ENCODE peak calls at places on chromosomes 7 and 10, in eight cellular contexts. K is lower lobe of right lung, E is A549, P is fibroblast of lung, M is dorsolateral prefrontal cortex, G is SK-N-MC, T is caudate nucleus, C is ovary. O is an unnamed sample.
A peak's percentile ranks its signal among the peaks of the same experiment; 100 is the strongest.

GRCh38 chr7:23349484-23350157 is 50.5 kb downstream of the MALSU1 start:
- DNase-seq in K (no peak), E (no peak), P (peak; percentile 93), M (no peak), G (no peak), T (no peak), C (no peak), O (no peak)

GRCh38 chr7:22563621-22564241 is 63.7 kb upstream of the STEAP1B start:
- DNase-seq in K (no peak), E (no peak), P (peak; percentile 74), M (no peak), G (no peak), T (no peak), C (no peak), O (no peak)

GRCh38 chr7:96701258-96701657 is 8.4 kb downstream of the SEM1 start:
- DNase-seq in K (no peak), E (no peak), P (no peak), M (no peak), G (no peak), T (no peak), C (no peak), O (no peak)

GRCh38 chr7:120360918-120361317 is 87.9 kb downstream of the KCND2 start:
- DNase-seq in K (no peak), E (no peak), P (no peak), M (no peak), G (no peak), T (no peak), C (no peak), O (no peak)

GRCh38 chr10:34994565-34995142 is 95.5 kb downstream of the CUL2 start:
- DNase-seq in K (peak; percentile 48), E (peak; percentile 72), P (peak; percentile 91), M (peak; percentile 37), G (no peak), T (peak; percentile 23), C (peak; percentile 42), O (no peak)

GRCh38 chr7:24381919-24382505 is 98.0 kb downstream of the NPY start:
- DNase-seq in K (no peak), E (peak; percentile 10), P (peak; percentile 20), M (no peak), G (peak; percentile 22), T (no peak), C (no peak), O (no peak)

GRCh38 chr10:49173201-49173772 is 14.9 kb downstream of the TMEM273 start:
- DNase-seq in K (no peak), E (no peak), P (no peak), M (no peak), G (no peak), T (no peak), C (no peak), O (no peak)

GRCh38 chr10:114499630-114500190 is 95.4 kb upstream of the AFAP1L2 start:
- DNase-seq in K (no peak), E (no peak), P (no peak), M (no peak), G (no peak), T (peak; percentile 34), C (no peak), O (no peak)

GRCh38 chr10:87845624-87846377 is 17.5 kb downstream of the KLLN start:
- DNase-seq in K (no peak), E (peak; percentile 94), P (peak; percentile 94), M (no peak), G (no peak), T (no peak), C (no peak), O (no peak)

GRCh38 chr7:19362099-19362498 is 216.9 kb upstream of the FERD3L start:
- DNase-seq in K (no peak), E (no peak), P (peak; percentile 33), M (no peak), G (no peak), T (no peak), C (no peak), O (no peak)

GRCh38 chr10:104440221-104440620 is 86.6 kb downstream of the CFAP58 start:
- DNase-seq in K (no peak), E (no peak), P (peak; percentile 76), M (no peak), G (no peak), T (no peak), C (no peak), O (no peak)

GRCh38 chr10:73867126-73867807 is 7.1 kb downstream of the CAMK2G start:
- DNase-seq in K (no peak), E (no peak), P (no peak), M (peak; percentile 74), G (no peak), T (no peak), C (no peak), O (no peak)

GRCh38 chr10:100895346-100895745 is 17.4 kb upstream of the SLF2 start:
- DNase-seq in K (no peak), E (peak; percentile 17), P (no peak), M (no peak), G (no peak), T (no peak), C (no peak), O (no peak)

GRCh38 chr10:32346134-32346550 is 816 bp downstream of the EPC1 start:
- DNase-seq in K (peak; percentile 98), E (peak; percentile 97), P (peak; percentile 93), M (peak; percentile 94), G (peak; percentile 28), T (peak; percentile 95), C (peak; percentile 97), O (peak; percentile 98)

GRCh38 chr7:11831383-11831726 is 643 bp downstream of the THSD7A start:
- DNase-seq in K (no peak), E (no peak), P (no peak), M (no peak), G (no peak), T (no peak), C (no peak), O (no peak)

GRCh38 chr7:151367304-151367703 is 25.7 kb downstream of the NUB1 start:
- DNase-seq in K (no peak), E (no peak), P (peak; percentile 55), M (peak; percentile 24), G (no peak), T (no peak), C (peak; percentile 16), O (no peak)

GRCh38 chr7:159070422-159071148 is 74.1 kb downstream of the VIPR2 start:
- DNase-seq in K (no peak), E (no peak), P (no peak), M (no peak), G (no peak), T (no peak), C (no peak), O (no peak)

GRCh38 chr10:77428776-77429395 is 208.7 kb downstream of the KCNMA1 start:
- DNase-seq in K (peak; percentile 53), E (peak; percentile 62), P (peak; percentile 74), M (no peak), G (no peak), T (no peak), C (peak; percentile 66), O (peak; percentile 80)

GRCh38 chr10:73408978-73409521 is 4.8 kb downstream of the ANXA7 start:
- DNase-seq in K (no peak), E (no peak), P (no peak), M (no peak), G (no peak), T (no peak), C (no peak), O (no peak)

GRCh38 chr7:83681200-83681599 is 32.3 kb upstream of the SEMA3E start:
- DNase-seq in K (no peak), E (no peak), P (no peak), M (no peak), G (no peak), T (no peak), C (no peak), O (no peak)

GRCh38 chr7:46226860-46227259 is 305.8 kb upstream of the IGFBP3 start:
- DNase-seq in K (no peak), E (peak; percentile 17), P (no peak), M (no peak), G (no peak), T (no peak), C (no peak), O (no peak)

DNA sequence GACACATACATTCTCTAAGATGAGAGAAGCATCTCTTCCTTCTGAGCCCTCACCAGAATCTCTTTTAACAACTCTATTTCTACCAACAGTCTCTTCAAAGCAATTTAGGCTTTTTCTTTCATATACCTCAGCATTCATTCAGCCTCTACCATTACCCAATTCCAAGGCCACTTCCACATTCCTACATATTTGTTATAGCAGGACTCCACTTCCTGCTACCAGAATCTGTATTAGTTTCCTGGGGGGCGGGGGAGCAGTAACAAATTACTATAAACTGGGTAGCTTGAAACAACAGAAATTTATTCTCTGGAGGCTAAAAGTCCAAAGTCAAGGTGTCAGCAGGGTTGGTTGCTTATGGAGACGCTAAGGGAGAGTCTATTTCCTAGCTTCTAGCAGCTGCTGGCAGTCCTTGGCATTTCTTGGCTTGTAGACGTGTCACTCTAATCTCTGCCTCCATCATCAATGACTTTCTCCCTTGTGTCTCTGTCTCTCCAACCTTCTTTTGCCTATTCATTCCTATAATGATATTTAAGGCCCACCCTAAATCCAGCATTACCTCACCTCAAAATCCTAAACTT is 7.4 kb downstream of the PRPS1L1 start:
- DNase-seq in K (no peak), E (no peak), P (peak; percentile 38), M (no peak), G (no peak), T (no peak), C (no peak), O (no peak)
- H3K27ac ChIP-seq in K (no peak overlapping the region), E (no peak overlapping the region), P (no peak overlapping the region), M (no peak overlapping the region), G (peak overlapping the region; percentile 72), T (no peak overlapping the region), C (no peak overlapping the region), O (peak overlapping the region; percentile 54)

DNA sequence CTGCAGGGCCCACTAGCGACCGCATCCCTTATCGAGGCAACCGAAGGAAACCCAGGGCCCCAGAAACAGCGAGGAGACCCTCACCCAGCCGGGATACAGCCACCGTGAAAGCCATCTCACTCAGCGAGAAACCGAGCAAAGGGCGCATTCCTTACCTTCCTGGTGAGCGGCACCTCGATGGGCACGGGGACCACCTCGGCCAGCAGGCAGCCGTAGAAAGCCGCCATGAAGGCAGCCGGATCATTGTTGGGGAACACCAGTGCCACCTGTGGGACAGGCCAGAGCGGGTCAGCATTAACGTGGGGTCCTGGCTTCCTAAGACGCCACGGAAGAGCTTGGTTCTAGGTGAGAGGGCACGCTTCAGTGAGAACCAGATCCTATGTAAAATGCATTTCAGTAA is 263.7 kb downstream of the ZMYND11 start:
- DNase-seq in K (no peak), E (no peak), P (no peak), M (no peak), G (no peak), T (no peak), C (no peak), O (no peak)
- H3K27ac ChIP-seq in K (no peak overlapping the region), E (no peak overlapping the region), P (no peak overlapping the region), M (no peak overlapping the region), G (no peak overlapping the region), T (no peak overlapping the region), C (no peak overlapping the region), O (no peak overlapping the region)

GRCh38 chr10:76026931-76027330 is 595.5 kb downstream of the LRMDA start:
- DNase-seq in K (no peak), E (peak; percentile 16), P (no peak), M (no peak), G (no peak), T (no peak), C (no peak), O (no peak)
- H3K27ac ChIP-seq in K (no peak overlapping the region), E (no peak overlapping the region), P (no peak overlapping the region), M (no peak overlapping the region), G (no peak overlapping the region), T (no peak overlapping the region), C (no peak overlapping the region), O (no peak overlapping the region)

DNA sequence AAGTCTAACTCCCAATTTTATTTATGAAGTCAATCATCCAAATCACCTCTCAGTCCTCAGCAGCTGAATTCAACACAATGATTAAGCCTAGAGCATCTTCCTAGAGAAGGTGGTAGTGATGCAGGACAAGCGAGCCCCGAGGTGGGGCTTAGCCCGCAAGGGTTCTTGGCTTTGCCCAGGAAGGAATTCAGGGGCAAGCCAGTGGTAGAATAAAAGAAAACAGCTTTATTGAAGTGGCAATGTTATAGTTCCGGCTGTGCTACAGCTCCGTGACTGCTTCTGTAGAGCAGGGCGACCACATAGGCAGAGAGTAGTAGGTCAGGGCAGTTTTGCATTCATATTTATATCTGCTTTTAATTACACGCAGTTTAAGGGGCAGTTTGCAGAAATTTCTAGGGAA is 18.1 kb downstream of the IL2RA start:
- DNase-seq in K (no peak), E (no peak), P (no peak), M (no peak), G (no peak), T (no peak), C (no peak), O (no peak)
- H3K27ac ChIP-seq in K (no peak overlapping the region), E (no peak overlapping the region), P (no peak overlapping the region), M (no peak overlapping the region), G (no peak overlapping the region), T (no peak overlapping the region), C (no peak overlapping the region), O (no peak overlapping the region)

O was measured in ascending aorta.